ENCODE peak calls at places on chromosome 12, in nine cellular contexts. Q, P, D, O, I, M, A, E and J are unnamed samples.

GRCh38 chr12:47415054-47415453 is 290.8 kb downstream of the RPAP3 start:
- DNase-seq in Q (no peak), D (no peak), M (no peak), I (no peak), A (no peak), E (no peak), O (no peak), P (no peak), J (peak)

GRCh38 chr12:62543324-62543723 is 76.7 kb downstream of the MON2 start:
- DNase-seq in O (no peak), E (no peak), I (no peak), D (no peak), M (no peak), A (no peak), P (no peak), Q (no peak), J (no peak)

GRCh38 chr12:12372946-12373722 is 16.3 kb downstream of the BORCS5 start:
- DNase-seq in I (no peak), E (no peak), P (no peak), M (no peak), D (no peak), A (no peak), Q (no peak), O (no peak), J (no peak)

GRCh38 chr12:57164966-57165365 is 17.5 kb upstream of the LRP1-AS start:
- DNase-seq in Q (no peak), E (no peak), I (no peak), M (no peak), A (peak), P (no peak), D (no peak), O (no peak), J (no peak)

GRCh38 chr12:115343601-115344000 is 659.6 kb upstream of the TBX3 start:
- DNase-seq in Q (no peak), E (no peak), D (no peak), A (no peak), M (no peak), I (no peak), O (no peak), P (no peak), J (no peak)

GRCh38 chr12:104467346-104467837 is 10.6 kb downstream of the CHST11 start:
- DNase-seq in O (no peak), E (no peak), A (no peak), D (no peak), Q (no peak), M (no peak), I (no peak), P (no peak), J (no peak)

GRCh38 chr12:32390572-32391219 is 8.7 kb upstream of the FGD4 start:
- DNase-seq in E (no peak), M (peak), D (no peak), P (no peak), Q (no peak), A (peak), O (no peak), I (no peak), J (no peak)

GRCh38 chr12:133129368-133130037 is 571 bp downstream of the ZNF891 start:
- DNase-seq in O (no peak), I (peak), D (peak), E (no peak), A (peak), Q (no peak), P (no peak), M (peak), J (peak)

GRCh38 chr12:79737875-79738718 is 47.3 kb upstream of the PAWR start:
- DNase-seq in P (no peak), A (peak), D (peak), O (peak), E (no peak), M (peak), I (peak), Q (peak), J (peak)

GRCh38 chr12:76464636-76465166 is 94.9 kb downstream of the OSBPL8 start:
- DNase-seq in Q (no peak), P (no peak), I (no peak), M (no peak), A (no peak), O (no peak), E (no peak), D (no peak), J (no peak)

GRCh38 chr12:85617307-85618091 is 218.7 kb downstream of the RASSF9 start:
- DNase-seq in O (no peak), E (no peak), Q (no peak), D (peak), P (no peak), M (peak), I (no peak), A (no peak), J (no peak)

GRCh38 chr12:5497329-5498058 is 65.6 kb downstream of the NTF3 start:
- DNase-seq in D (no peak), Q (no peak), P (no peak), E (no peak), O (no peak), A (peak), I (no peak), M (no peak), J (no peak)

GRCh38 chr12:64178122-64178521 is 44.0 kb downstream of the KICS2 start:
- DNase-seq in O (no peak), Q (no peak), M (no peak), E (no peak), A (peak), P (no peak), D (no peak), I (no peak), J (peak)

GRCh38 chr12:23113781-23114180 is 488.8 kb downstream of the ETNK1 start:
- DNase-seq in M (no peak), O (no peak), A (no peak), I (no peak), Q (no peak), E (no peak), P (no peak), D (no peak), J (peak)

GRCh38 chr12:78239566-78239965 is 408.9 kb downstream of the NAV3 start:
- DNase-seq in P (no peak), I (no peak), A (no peak), M (no peak), Q (no peak), O (no peak), E (no peak), D (no peak), J (no peak)

GRCh38 chr12:50637870-50638481 is 125.9 kb upstream of the ATF1 start:
- DNase-seq in P (no peak), O (peak), E (peak), Q (peak), A (peak), M (peak), I (peak), D (peak), J (peak)

GRCh38 chr12:46357438-46358324 is 14.9 kb downstream of the SLC38A2 start:
- DNase-seq in I (no peak), D (no peak), M (peak), E (no peak), P (no peak), Q (peak), A (peak), O (no peak), J (peak)

GRCh38 chr12:54136844-54137580 is 51.8 kb downstream of the SMUG1 start:
- DNase-seq in P (no peak), I (peak), A (no peak), M (no peak), D (no peak), E (no peak), Q (no peak), O (no peak), J (no peak)

GRCh38 chr12:52949413-52950331 is 754 bp downstream of the KRT18 start:
- DNase-seq in P (no peak), I (peak), Q (peak), D (peak), A (peak), O (peak), M (peak), E (no peak), J (peak)

GRCh38 chr12:1927751-1928351 is 9.4 kb upstream of the CACNA2D4 start:
- DNase-seq in M (peak), P (no peak), I (no peak), O (no peak), E (no peak), A (no peak), Q (no peak), D (no peak), J (no peak)

GRCh38 chr12:53984901-53985357 is at the start of gene HOXC10:
- DNase-seq in A (peak), M (peak), Q (peak), I (peak), E (no peak), P (peak), D (peak), O (peak), J (peak)

GRCh38 chr12:108175310-108175709 is 46.2 kb downstream of the WSCD2 start:
- DNase-seq in P (no peak), D (peak), M (no peak), O (no peak), E (no peak), A (peak), Q (no peak), I (no peak), J (no peak)